ENCODE peak calls at places on chromosomes 3 and 15, in eight cellular contexts. O, C, H, V, L, T, J and B are unnamed samples.

GRCh38 chr15:84659904-84660781 is 2.1 kb upstream of the NMB start:
- DNase-seq in L (no peak), T (no peak), C (no peak), V (no peak), J (no peak), O (no peak), H (no peak), B (no peak)

GRCh38 chr3:4899654-4900236 is 79.5 kb upstream of the BHLHE40 start:
- DNase-seq in J (no peak), T (no peak), L (peak; percentile 65), C (no peak), H (no peak), V (no peak), O (no peak), B (no peak)

GRCh38 chr3:105585-105984 is 91.0 kb upstream of the CHL1 start:
- DNase-seq in O (no peak), H (no peak), T (no peak), C (no peak), V (no peak), L (no peak), J (no peak), B (no peak)

GRCh38 chr3:87359807-87360206 is 83.4 kb upstream of the POU1F1 start:
- DNase-seq in T (peak; percentile 35), H (no peak), O (no peak), V (no peak), C (no peak), J (no peak), L (peak; percentile 67), B (no peak)

GRCh38 chr3:14806641-14807263 is 12.0 kb upstream of the FGD5 start:
- DNase-seq in O (no peak), L (no peak), T (peak; percentile 62), J (peak; percentile 34), V (no peak), C (no peak), H (no peak), B (no peak)

GRCh38 chr3:23900744-23901143 is 16.0 kb downstream of the NKIRAS1 start:
- DNase-seq in C (no peak), O (no peak), J (no peak), V (no peak), L (no peak), H (no peak), T (no peak), B (no peak)

GRCh38 chr3:60269377-60269776 is 981.9 kb downstream of the FHIT start:
- DNase-seq in V (no peak), H (no peak), J (no peak), C (no peak), L (no peak), T (no peak), O (no peak), B (no peak)

GRCh38 chr15:31327674-31328424 is 1.2 kb downstream of the KLF13 start:
- DNase-seq in J (peak; percentile 52), T (no peak), O (peak; percentile 44), V (peak; percentile 75), L (peak; percentile 73), C (peak; percentile 75), H (no peak), B (peak; percentile 26)

GRCh38 chr15:59191855-59192237 is 14.8 kb upstream of the LDHAL6B start:
- DNase-seq in J (no peak), V (no peak), O (peak; percentile 83), L (no peak), H (no peak), T (peak; percentile 97), C (no peak), B (no peak)

GRCh38 chr3:143037867-143038266 is 36.5 kb downstream of the U2SURP start:
- DNase-seq in L (no peak), V (no peak), J (no peak), C (no peak), T (no peak), H (no peak), O (no peak), B (no peak)
- TF ChIP-seq CTCF in L (no peak), V (no peak), J (no peak), C (no peak), T (peak; percentile 13), H (peak; percentile 22), O (no peak), B (no peak)

GRCh38 chr3:10692039-10692438 is 124.0 kb upstream of the SLC6A11 start:
- DNase-seq in O (no peak), J (no peak), L (no peak), H (no peak), C (no peak), T (no peak), V (no peak), B (no peak)

GRCh38 chr3:10695595-10696285 is 120.3 kb upstream of the SLC6A11 start:
- DNase-seq in L (no peak), T (no peak), C (no peak), V (no peak), J (no peak), O (no peak), H (no peak), B (no peak)

GRCh38 chr3:10697918-10698317 is 118.1 kb upstream of the SLC6A11 start:
- DNase-seq in L (no peak), V (no peak), T (no peak), O (no peak), C (no peak), H (no peak), J (no peak), B (no peak)

GRCh38 chr3:10694194-10694593 is 121.8 kb upstream of the SLC6A11 start:
- DNase-seq in T (no peak), C (no peak), O (no peak), H (no peak), L (no peak), J (no peak), V (no peak), B (no peak)

GRCh38 chr3:10693457-10693856 is 122.6 kb upstream of the SLC6A11 start:
- DNase-seq in O (no peak), J (no peak), C (no peak), H (no peak), L (no peak), T (no peak), V (no peak), B (no peak)
- TF ChIP-seq CTCF in O (peak; percentile 37), J (no peak), C (peak; percentile 55), H (no peak), L (no peak), T (no peak), V (peak; percentile 6), B (no peak)

GRCh38 chr3:50675179-50676030 is 678 bp downstream of the DOCK3 start:
- DNase-seq in V (peak; percentile 57), O (no peak), J (no peak), T (no peak), L (peak; percentile 31), H (no peak), C (peak; percentile 55), B (peak; percentile 67)
- TF ChIP-seq CTCF in V (peak; percentile 30), O (peak; percentile 21), J (no peak), T (peak; percentile 66), L (no peak), H (peak; percentile 10), C (peak; percentile 65), B (peak; percentile 75)

DNA sequence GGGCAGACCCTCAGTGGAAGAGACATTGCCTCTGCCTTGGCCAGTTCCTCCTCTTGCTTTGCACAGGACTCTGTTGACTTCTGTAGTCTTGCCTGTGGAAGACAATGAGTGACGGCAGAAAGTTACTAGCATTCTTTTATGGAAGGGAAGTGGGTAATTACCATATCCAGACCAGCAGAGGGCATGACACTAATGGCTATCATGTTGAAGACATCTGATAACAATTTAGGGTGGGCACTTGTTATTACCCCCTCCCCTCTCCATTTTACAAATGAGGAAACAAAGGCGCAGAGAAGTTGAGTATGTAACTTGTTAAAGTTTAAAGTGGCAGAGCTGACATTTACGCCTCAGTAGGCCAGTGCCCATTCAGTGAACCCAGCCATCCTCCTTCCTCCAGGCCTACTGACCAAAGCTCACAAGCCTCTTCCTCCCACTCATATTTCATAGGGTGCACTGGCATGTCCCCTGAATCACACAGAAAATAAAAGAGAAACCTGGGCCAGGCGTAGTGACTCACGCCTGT is 48.2 kb upstream of the FMN1 start:
- DNase-seq in L (no peak), J (no peak), C (no peak), V (peak; percentile 21), T (peak; percentile 34), O (peak; percentile 25), H (no peak), B (no peak)
- TF ChIP-seq CTCF in L (no peak), J (peak; percentile 63), C (peak; percentile 35), V (peak; percentile 31), T (peak; percentile 63), O (peak; percentile 55), H (peak; percentile 43), B (peak; percentile 62)

GRCh38 chr15:71485094-71485693 is 325.2 kb upstream of the NR2E3 start:
- DNase-seq in L (no peak), C (no peak), V (peak; percentile 16), J (no peak), H (no peak), O (peak; percentile 15), T (no peak), B (no peak)
- TF ChIP-seq CTCF in L (no peak), C (peak; percentile 39), V (peak; percentile 54), J (peak; percentile 27), H (peak; percentile 54), O (peak; percentile 60), T (peak; percentile 47), B (peak; percentile 48)

GRCh38 chr15:40915679-40916078 is 13.5 kb upstream of the DLL4 start:
- DNase-seq in O (no peak), C (no peak), V (no peak), H (no peak), T (no peak), L (no peak), J (no peak), B (no peak)
- TF ChIP-seq CTCF in O (no peak), C (no peak), V (no peak), H (no peak), T (no peak), L (no peak), J (no peak), B (no peak)